ENCODE peak calls at places on chromosomes 11 and 22, in seven cellular contexts. One of them, this sample, is unnamed.

GRCh38 chr22:23681026-23681809 is 9.6 kb upstream of the RGL4 start:
- DNase-seq in cardiac muscle cell: no peak
- DNase-seq in psoas muscle: no peak
- DNase-seq in body of pancreas: no peak
- DNase-seq in dorsolateral prefrontal cortex: no peak
- DNase-seq in thyroid gland: no peak
- DNase-seq in sigmoid colon: peak; percentile 52
- DNase-seq in this sample: no peak

GRCh38 chr11:15106201-15106965 is 8.3 kb upstream of the INSC start:
- DNase-seq in cardiac muscle cell: no peak
- DNase-seq in psoas muscle: no peak
- DNase-seq in body of pancreas: no peak
- DNase-seq in dorsolateral prefrontal cortex: no peak
- DNase-seq in thyroid gland: no peak
- DNase-seq in sigmoid colon: no peak
- DNase-seq in this sample: no peak

GRCh38 chr11:6611092-6612007 is 666 bp downstream of the TAF10 start:
- DNase-seq in cardiac muscle cell: no peak
- DNase-seq in psoas muscle: peak; percentile 57
- DNase-seq in body of pancreas: peak; percentile 34
- DNase-seq in dorsolateral prefrontal cortex: no peak
- DNase-seq in thyroid gland: peak; percentile 24
- DNase-seq in sigmoid colon: peak; percentile 84
- DNase-seq in this sample: peak; percentile 30

GRCh38 chr11:96112192-96113099 is 188.5 kb upstream of the MTMR2 start:
- DNase-seq in cardiac muscle cell: no peak
- DNase-seq in psoas muscle: no peak
- DNase-seq in body of pancreas: no peak
- DNase-seq in dorsolateral prefrontal cortex: no peak
- DNase-seq in thyroid gland: no peak
- DNase-seq in sigmoid colon: no peak
- DNase-seq in this sample: no peak

GRCh38 chr11:79600747-79601146 is 159.9 kb upstream of the TENM4 start:
- DNase-seq in cardiac muscle cell: no peak
- DNase-seq in psoas muscle: no peak
- DNase-seq in body of pancreas: no peak
- DNase-seq in dorsolateral prefrontal cortex: no peak
- DNase-seq in thyroid gland: no peak
- DNase-seq in sigmoid colon: no peak
- DNase-seq in this sample: no peak

GRCh38 chr11:11149671-11150459 is 203.2 kb downstream of the CSNK2A3 start:
- DNase-seq in cardiac muscle cell: no peak
- DNase-seq in psoas muscle: no peak
- DNase-seq in body of pancreas: no peak
- DNase-seq in dorsolateral prefrontal cortex: no peak
- DNase-seq in thyroid gland: no peak
- DNase-seq in sigmoid colon: no peak
- DNase-seq in this sample: peak; percentile 41

GRCh38 chr11:73384871-73385692 is 8.9 kb downstream of the RELT start:
- DNase-seq in cardiac muscle cell: no peak
- DNase-seq in psoas muscle: peak; percentile 52
- DNase-seq in body of pancreas: peak; percentile 71
- DNase-seq in dorsolateral prefrontal cortex: no peak
- DNase-seq in thyroid gland: no peak
- DNase-seq in sigmoid colon: peak; percentile 77
- DNase-seq in this sample: peak; percentile 89

GRCh38 chr11:83736689-83737088 is 450.5 kb upstream of the CCDC90B start:
- DNase-seq in cardiac muscle cell: no peak
- DNase-seq in psoas muscle: no peak
- DNase-seq in body of pancreas: no peak
- DNase-seq in dorsolateral prefrontal cortex: no peak
- DNase-seq in thyroid gland: no peak
- DNase-seq in sigmoid colon: no peak
- DNase-seq in this sample: no peak

GRCh38 chr11:12754582-12755250 is 80.5 kb downstream of the TEAD1 start:
- DNase-seq in cardiac muscle cell: no peak
- DNase-seq in psoas muscle: no peak
- DNase-seq in body of pancreas: no peak
- DNase-seq in dorsolateral prefrontal cortex: no peak
- DNase-seq in thyroid gland: no peak
- DNase-seq in sigmoid colon: no peak
- DNase-seq in this sample: no peak

GRCh38 chr11:119372260-119373058 is 9.0 kb downstream of the USP2 start:
- DNase-seq in cardiac muscle cell: no peak
- DNase-seq in psoas muscle: peak; percentile 50
- DNase-seq in body of pancreas: no peak
- DNase-seq in dorsolateral prefrontal cortex: no peak
- DNase-seq in thyroid gland: no peak
- DNase-seq in sigmoid colon: no peak
- DNase-seq in this sample: no peak

GRCh38 chr22:42340695-42341383 is 70.4 kb upstream of the TCF20 start:
- DNase-seq in cardiac muscle cell: peak; percentile 52
- DNase-seq in psoas muscle: no peak
- DNase-seq in body of pancreas: no peak
- DNase-seq in dorsolateral prefrontal cortex: no peak
- DNase-seq in thyroid gland: no peak
- DNase-seq in sigmoid colon: peak; percentile 81
- DNase-seq in this sample: no peak

GRCh38 chr22:30262112-30262511 is 4.5 kb downstream of the OSM start:
- DNase-seq in cardiac muscle cell: no peak
- DNase-seq in psoas muscle: no peak
- DNase-seq in body of pancreas: no peak
- DNase-seq in dorsolateral prefrontal cortex: no peak
- DNase-seq in thyroid gland: no peak
- DNase-seq in sigmoid colon: no peak
- DNase-seq in this sample: no peak

GRCh38 chr11:61955416-61956135 is 5.4 kb downstream of the BEST1 start:
- DNase-seq in cardiac muscle cell: peak; percentile 31
- DNase-seq in psoas muscle: peak; percentile 45
- DNase-seq in body of pancreas: no peak
- DNase-seq in dorsolateral prefrontal cortex: no peak
- DNase-seq in thyroid gland: peak; percentile 35
- DNase-seq in sigmoid colon: no peak
- DNase-seq in this sample: no peak

GRCh38 chr11:31397239-31397834 is 27.7 kb downstream of the DNAJC24 start:
- DNase-seq in cardiac muscle cell: peak; percentile 34
- DNase-seq in psoas muscle: no peak
- DNase-seq in body of pancreas: no peak
- DNase-seq in dorsolateral prefrontal cortex: no peak
- DNase-seq in thyroid gland: no peak
- DNase-seq in sigmoid colon: no peak
- DNase-seq in this sample: peak; percentile 42

GRCh38 chr22:33529424-33530113 is 390.7 kb downstream of the LARGE1 start:
- DNase-seq in cardiac muscle cell: no peak
- DNase-seq in psoas muscle: peak; percentile 36
- DNase-seq in body of pancreas: no peak
- DNase-seq in dorsolateral prefrontal cortex: no peak
- DNase-seq in thyroid gland: no peak
- DNase-seq in sigmoid colon: no peak
- DNase-seq in this sample: no peak

GRCh38 chr11:46333129-46333947 is 13.9 kb upstream of the DGKZ start:
- DNase-seq in cardiac muscle cell: no peak
- DNase-seq in psoas muscle: no peak
- DNase-seq in body of pancreas: no peak
- DNase-seq in dorsolateral prefrontal cortex: peak; percentile 50
- DNase-seq in thyroid gland: no peak
- DNase-seq in sigmoid colon: no peak
- DNase-seq in this sample: no peak

GRCh38 chr11:11661356-11662040 is 39.7 kb upstream of the GALNT18 start:
- DNase-seq in cardiac muscle cell: no peak
- DNase-seq in psoas muscle: no peak
- DNase-seq in body of pancreas: no peak
- DNase-seq in dorsolateral prefrontal cortex: no peak
- DNase-seq in thyroid gland: no peak
- DNase-seq in sigmoid colon: no peak
- DNase-seq in this sample: no peak

GRCh38 chr22:39384750-39385480 is 14.7 kb upstream of the TAB1 start:
- DNase-seq in cardiac muscle cell: peak; percentile 44
- DNase-seq in psoas muscle: no peak
- DNase-seq in body of pancreas: no peak
- DNase-seq in dorsolateral prefrontal cortex: no peak
- DNase-seq in thyroid gland: peak; percentile 32
- DNase-seq in sigmoid colon: no peak
- DNase-seq in this sample: peak; percentile 61

GRCh38 chr11:69393178-69393832 is 88.2 kb upstream of the LINC01488 start:
- DNase-seq in cardiac muscle cell: no peak
- DNase-seq in psoas muscle: no peak
- DNase-seq in body of pancreas: no peak
- DNase-seq in dorsolateral prefrontal cortex: no peak
- DNase-seq in thyroid gland: no peak
- DNase-seq in sigmoid colon: peak; percentile 42
- DNase-seq in this sample: no peak

GRCh38 chr11:86670179-86670578 is 2.2 kb downstream of the ME3 start:
- DNase-seq in cardiac muscle cell: no peak
- DNase-seq in psoas muscle: no peak
- DNase-seq in body of pancreas: no peak
- DNase-seq in dorsolateral prefrontal cortex: no peak
- DNase-seq in thyroid gland: no peak
- DNase-seq in sigmoid colon: no peak
- DNase-seq in this sample: no peak

GRCh38 chr22:19785461-19786263 is 25.1 kb downstream of the TBX1 start:
- DNase-seq in cardiac muscle cell: no peak
- DNase-seq in psoas muscle: no peak
- DNase-seq in body of pancreas: no peak
- DNase-seq in dorsolateral prefrontal cortex: no peak
- DNase-seq in thyroid gland: no peak
- DNase-seq in sigmoid colon: no peak
- DNase-seq in this sample: no peak

GRCh38 chr11:73395297-73396208 is 19.4 kb downstream of the RELT start:
- DNase-seq in cardiac muscle cell: no peak
- DNase-seq in psoas muscle: no peak
- DNase-seq in body of pancreas: no peak
- DNase-seq in dorsolateral prefrontal cortex: no peak
- DNase-seq in thyroid gland: no peak
- DNase-seq in sigmoid colon: peak; percentile 61
- DNase-seq in this sample: no peak

GRCh38 chr11:73950869-73951710 is at the start of gene DNAJB13:
- DNase-seq in cardiac muscle cell: peak; percentile 74
- DNase-seq in psoas muscle: no peak
- DNase-seq in body of pancreas: peak; percentile 50
- DNase-seq in dorsolateral prefrontal cortex: peak; percentile 54
- DNase-seq in thyroid gland: no peak
- DNase-seq in sigmoid colon: peak; percentile 33
- DNase-seq in this sample: peak; percentile 63

GRCh38 chr22:22425783-22426624 is 82.5 kb downstream of the ZNF280B start:
- DNase-seq in cardiac muscle cell: no peak
- DNase-seq in psoas muscle: no peak
- DNase-seq in body of pancreas: no peak
- DNase-seq in dorsolateral prefrontal cortex: no peak
- DNase-seq in thyroid gland: no peak
- DNase-seq in sigmoid colon: no peak
- DNase-seq in this sample: no peak

GRCh38 chr11:2770556-2771301 is 70.9 kb upstream of the KCNQ1OT1 start:
- DNase-seq in cardiac muscle cell: no peak
- DNase-seq in psoas muscle: no peak
- DNase-seq in body of pancreas: peak; percentile 1
- DNase-seq in dorsolateral prefrontal cortex: no peak
- DNase-seq in thyroid gland: no peak
- DNase-seq in sigmoid colon: peak; percentile 58
- DNase-seq in this sample: no peak

GRCh38 chr22:42207918-42208317 is 62.5 kb downstream of the TCF20 start:
- DNase-seq in cardiac muscle cell: no peak
- DNase-seq in psoas muscle: no peak
- DNase-seq in body of pancreas: no peak
- DNase-seq in dorsolateral prefrontal cortex: no peak
- DNase-seq in thyroid gland: no peak
- DNase-seq in sigmoid colon: no peak
- DNase-seq in this sample: no peak

GRCh38 chr11:129862123-129862522 is 33.3 kb downstream of the NFRKB start:
- DNase-seq in cardiac muscle cell: no peak
- DNase-seq in psoas muscle: no peak
- DNase-seq in body of pancreas: no peak
- DNase-seq in dorsolateral prefrontal cortex: no peak
- DNase-seq in thyroid gland: peak; percentile 65
- DNase-seq in sigmoid colon: no peak
- DNase-seq in this sample: no peak

GRCh38 chr11:76123243-76123642 is 83.1 kb downstream of the WNT11 start:
- DNase-seq in cardiac muscle cell: no peak
- DNase-seq in psoas muscle: no peak
- DNase-seq in body of pancreas: no peak
- DNase-seq in dorsolateral prefrontal cortex: no peak
- DNase-seq in thyroid gland: no peak
- DNase-seq in sigmoid colon: no peak
- DNase-seq in this sample: no peak
- H3K27ac ChIP-seq in cardiac muscle cell: peak overlapping the region; percentile 13
- H3K27ac ChIP-seq in psoas muscle: no peak overlapping the region
- H3K27ac ChIP-seq in body of pancreas: no peak overlapping the region
- H3K27ac ChIP-seq in dorsolateral prefrontal cortex: no peak overlapping the region
- H3K27ac ChIP-seq in thyroid gland: no peak overlapping the region
- H3K27ac ChIP-seq in sigmoid colon: no peak overlapping the region
- H3K27ac ChIP-seq in this sample: no peak overlapping the region

DNA sequence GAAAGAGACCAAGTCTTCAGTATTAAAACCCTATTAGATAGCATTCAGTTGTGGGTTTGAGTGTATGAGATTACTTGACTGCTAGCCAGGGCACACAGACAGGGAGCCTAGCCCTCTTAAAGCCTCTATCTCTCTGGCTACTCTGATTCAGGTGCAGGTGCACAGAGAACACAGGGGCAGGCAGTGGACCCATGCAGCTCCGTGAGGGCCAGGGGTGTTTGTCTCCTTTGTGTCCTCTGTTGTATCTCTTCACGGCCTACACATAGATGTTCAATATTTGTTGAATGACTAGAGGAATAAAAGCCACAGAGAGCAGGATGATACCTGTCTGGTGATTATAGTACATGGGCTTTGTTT is 21.5 kb upstream of the AIFM3 start:
- DNase-seq in cardiac muscle cell: no peak
- DNase-seq in psoas muscle: no peak
- DNase-seq in body of pancreas: no peak
- DNase-seq in dorsolateral prefrontal cortex: no peak
- DNase-seq in thyroid gland: no peak
- DNase-seq in sigmoid colon: no peak
- DNase-seq in this sample: no peak
- H3K27ac ChIP-seq in cardiac muscle cell: peak overlapping the region; percentile 66
- H3K27ac ChIP-seq in psoas muscle: peak overlapping the region; percentile 71
- H3K27ac ChIP-seq in body of pancreas: no peak overlapping the region
- H3K27ac ChIP-seq in dorsolateral prefrontal cortex: no peak overlapping the region
- H3K27ac ChIP-seq in thyroid gland: no peak overlapping the region
- H3K27ac ChIP-seq in sigmoid colon: no peak overlapping the region
- H3K27ac ChIP-seq in this sample: no peak overlapping the region

GRCh38 chr11:3808846-3809623 is 675 bp downstream of the PGAP2 start:
- DNase-seq in cardiac muscle cell: peak; percentile 52
- DNase-seq in psoas muscle: no peak
- DNase-seq in body of pancreas: peak; percentile 77
- DNase-seq in dorsolateral prefrontal cortex: no peak
- DNase-seq in thyroid gland: peak; percentile 76
- DNase-seq in sigmoid colon: no peak
- DNase-seq in this sample: peak; percentile 75
- H3K27ac ChIP-seq in cardiac muscle cell: no peak overlapping the region
- H3K27ac ChIP-seq in psoas muscle: no peak overlapping the region
- H3K27ac ChIP-seq in body of pancreas: peak overlapping the region; percentile 41
- H3K27ac ChIP-seq in dorsolateral prefrontal cortex: no peak overlapping the region
- H3K27ac ChIP-seq in thyroid gland: peak overlapping the region; percentile 71
- H3K27ac ChIP-seq in sigmoid colon: peak overlapping the region; percentile 47
- H3K27ac ChIP-seq in this sample: peak overlapping the region; percentile 27

GRCh38 chr11:92657226-92657625 is 312.2 kb upstream of the MTNR1B start:
- DNase-seq in cardiac muscle cell: no peak
- DNase-seq in psoas muscle: no peak
- DNase-seq in body of pancreas: no peak
- DNase-seq in dorsolateral prefrontal cortex: no peak
- DNase-seq in thyroid gland: no peak
- DNase-seq in sigmoid colon: no peak
- DNase-seq in this sample: no peak
- H3K27ac ChIP-seq in cardiac muscle cell: no peak overlapping the region
- H3K27ac ChIP-seq in psoas muscle: no peak overlapping the region
- H3K27ac ChIP-seq in body of pancreas: no peak overlapping the region
- H3K27ac ChIP-seq in dorsolateral prefrontal cortex: no peak overlapping the region
- H3K27ac ChIP-seq in thyroid gland: no peak overlapping the region
- H3K27ac ChIP-seq in sigmoid colon: no peak overlapping the region
- H3K27ac ChIP-seq in this sample: no peak overlapping the region

This sample was measured in OCI-LY7.